ENCODE peak calls at places on chromosome 20, in five cellular contexts. V is HL-60, K is kidney epithelial cell, F is kidney, I is LNCaP clone FGC. Z is an unnamed sample.

GRCh38 chr20:47546184-47547033 is 44.7 kb downstream of the NCOA3 start:
- DNase-seq in V (no peak), F (no peak), K (no peak), I (no peak), Z (no peak)

GRCh38 chr20:3407426-3408250 is at the start of gene DNAAF9:
- DNase-seq in F (peak; percentile 92), I (no peak), K (peak; percentile 42), V (peak; percentile 71), Z (no peak)

GRCh38 chr20:50423758-50424157 is 86.4 kb upstream of the PTPN1 start:
- DNase-seq in V (no peak), I (no peak), K (no peak), F (no peak), Z (no peak)

GRCh38 chr20:47272893-47273590 is 83.5 kb downstream of the ZMYND8 start:
- DNase-seq in V (peak; percentile 59), F (no peak), I (no peak), K (no peak), Z (peak; percentile 67)

GRCh38 chr20:39264506-39265172 is 302.5 kb downstream of the DHX35 start:
- DNase-seq in I (peak; percentile 17), V (peak; percentile 38), F (peak; percentile 76), K (peak; percentile 37), Z (peak; percentile 52)

GRCh38 chr20:52031206-52031573 is 160.4 kb downstream of the ZFP64 start:
- DNase-seq in I (no peak), F (no peak), V (no peak), K (no peak), Z (no peak)

GRCh38 chr20:16530201-16530681 is 43.0 kb downstream of the KIF16B start:
- DNase-seq in F (no peak), V (no peak), K (no peak), I (no peak), Z (peak; percentile 88)

GRCh38 chr20:878511-879307 is 37.4 kb downstream of the ANGPT4 start:
- DNase-seq in F (no peak), V (no peak), K (no peak), I (no peak), Z (no peak)

GRCh38 chr20:33229843-33230242 is 6.0 kb upstream of the BPIFA1 start:
- DNase-seq in K (no peak), V (peak; percentile 93), I (no peak), F (no peak), Z (no peak)

GRCh38 chr20:51569815-51570741 is 27.6 kb upstream of the NFATC2 start:
- DNase-seq in V (no peak), F (no peak), I (no peak), K (no peak), Z (peak; percentile 54)

GRCh38 chr20:38243617-38244016 is 16.9 kb downstream of the KIAA1755 start:
- DNase-seq in F (no peak), K (no peak), I (no peak), V (peak; percentile 89), Z (no peak)

GRCh38 chr20:57996465-57996864 is 232.0 kb downstream of the ANKRD60 start:
- DNase-seq in K (no peak), I (no peak), V (no peak), F (no peak), Z (no peak)

GRCh38 chr20:52230406-52230805 is 38.8 kb upstream of the ZFP64 start:
- DNase-seq in I (no peak), V (no peak), K (peak; percentile 2), F (no peak), Z (no peak)

GRCh38 chr20:45373353-45374100 is 4.6 kb downstream of the TP53TG5 start:
- DNase-seq in F (peak; percentile 95), I (peak; percentile 38), K (no peak), V (peak; percentile 93), Z (peak; percentile 75)

GRCh38 chr20:49964964-49965780 is 17.6 kb upstream of the SNAI1 start:
- DNase-seq in V (peak; percentile 38), K (no peak), F (no peak), I (no peak), Z (no peak)

GRCh38 chr20:41050361-41051019 is 21.9 kb downstream of the TOP1 start:
- DNase-seq in K (no peak), I (no peak), V (no peak), F (no peak), Z (no peak)

GRCh38 chr20:25273046-25273445 is 25.2 kb downstream of the PYGB start:
- DNase-seq in K (no peak), V (no peak), I (no peak), F (peak; percentile 26), Z (no peak)

GRCh38 chr20:42406826-42407225 is 782.9 kb downstream of the PTPRT start:
- DNase-seq in I (no peak), V (no peak), K (no peak), F (no peak), Z (no peak)

GRCh38 chr20:35821807-35822242 is 50.0 kb downstream of the PHF20 start:
- DNase-seq in V (no peak), K (no peak), F (no peak), I (no peak), Z (no peak)

DNA sequence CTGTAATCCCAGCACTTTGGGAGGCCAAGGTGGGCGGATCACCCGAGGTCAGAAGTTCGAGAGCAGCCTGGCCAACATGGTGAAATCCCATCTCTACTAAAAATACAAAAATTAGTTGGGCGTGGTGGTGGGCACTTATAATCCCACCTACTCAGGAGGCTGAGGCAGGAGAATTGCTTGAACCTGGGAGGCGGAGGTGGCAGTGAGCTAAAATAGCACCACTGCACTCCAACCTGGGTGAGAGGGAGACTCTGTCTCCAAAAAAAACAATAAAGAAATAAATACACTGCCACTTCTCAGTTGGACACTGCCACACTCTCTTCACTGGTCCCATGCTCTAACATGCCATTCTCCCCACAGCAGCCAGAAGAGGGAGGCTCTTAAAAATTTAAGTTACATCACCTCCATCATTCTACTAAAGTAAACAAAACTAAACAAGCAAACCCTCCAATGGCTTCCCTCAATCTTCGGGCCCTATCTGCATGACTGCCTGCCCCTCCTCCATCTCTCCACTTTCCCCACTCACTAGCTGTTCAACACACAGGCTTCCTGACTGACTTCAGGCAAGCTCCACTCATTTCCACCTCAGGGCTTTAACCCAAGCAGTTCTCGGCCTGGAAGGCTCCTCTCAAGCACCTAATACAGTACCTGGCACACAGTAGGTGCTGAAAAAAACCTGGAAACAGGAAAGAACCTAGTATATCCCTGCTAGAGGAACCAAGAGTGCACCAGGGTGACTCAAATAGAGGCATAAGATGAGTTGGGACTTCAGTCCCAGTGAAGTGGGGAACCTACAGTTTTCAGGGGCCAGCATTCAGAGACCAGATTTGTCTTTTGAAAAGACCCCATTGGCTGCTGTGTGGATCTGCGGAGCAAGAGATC is 3.0 kb downstream of the AHCY start:
- DNase-seq in F (no peak), I (peak; percentile 56), K (no peak), V (no peak), Z (no peak)
- H3K4me3 ChIP-seq in F (no peak overlapping the region), I (peak overlapping the region; percentile 21), K (no peak overlapping the region), V (no peak overlapping the region), Z (no peak overlapping the region)

GRCh38 chr20:6053776-6054688 is at the start of gene LRRN4:
- DNase-seq in V (no peak), F (peak; percentile 83), I (no peak), K (peak; percentile 94), Z (no peak)
- H3K4me3 ChIP-seq in V (no peak within 1 kb of the TSS), F (no peak within 1 kb of the TSS), I (no peak within 1 kb of the TSS), K (peak within 1 kb of the TSS; percentile 60), Z (no peak within 1 kb of the TSS)

DNA sequence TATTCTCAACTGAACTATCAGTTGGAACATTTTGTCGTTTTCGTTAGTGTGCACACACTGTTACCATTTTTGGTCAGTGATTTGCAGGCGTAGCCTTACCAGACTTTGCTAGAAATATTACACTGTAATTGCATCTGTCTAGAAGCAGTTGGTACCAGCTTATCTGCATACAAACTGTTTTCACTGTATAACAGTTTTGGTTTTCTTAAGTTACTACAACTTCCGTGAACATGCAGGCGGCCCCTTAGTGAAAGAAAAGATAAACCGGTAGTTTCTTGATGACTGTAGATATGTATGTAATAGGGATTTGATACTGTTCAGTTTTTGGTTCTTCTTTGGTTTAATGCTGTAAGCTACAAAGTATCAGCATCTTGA is 1.3 kb downstream of the DSTN start:
- DNase-seq in K (no peak), I (no peak), V (no peak), F (no peak), Z (no peak)
- H3K4me3 ChIP-seq in K (peak overlapping the region; percentile 98), I (peak overlapping the region; percentile 87), V (peak overlapping the region; percentile 95), F (peak overlapping the region; percentile 82), Z (peak overlapping the region; percentile 95)

GRCh38 chr20:22450540-22450939 is 133.8 kb downstream of the FOXA2 start:
- DNase-seq in I (no peak), F (no peak), V (no peak), K (no peak), Z (no peak)

GRCh38 chr20:22449115-22449973 is 135.0 kb downstream of the FOXA2 start:
- DNase-seq in F (no peak), K (no peak), I (no peak), V (no peak), Z (no peak)

GRCh38 chr20:22447448-22447778 is 137.0 kb downstream of the FOXA2 start:
- DNase-seq in F (no peak), I (no peak), K (no peak), V (no peak), Z (no peak)

GRCh38 chr20:22442318-22442717 is 142.1 kb downstream of the FOXA2 start:
- DNase-seq in K (no peak), I (no peak), V (no peak), F (no peak), Z (no peak)

DNA sequence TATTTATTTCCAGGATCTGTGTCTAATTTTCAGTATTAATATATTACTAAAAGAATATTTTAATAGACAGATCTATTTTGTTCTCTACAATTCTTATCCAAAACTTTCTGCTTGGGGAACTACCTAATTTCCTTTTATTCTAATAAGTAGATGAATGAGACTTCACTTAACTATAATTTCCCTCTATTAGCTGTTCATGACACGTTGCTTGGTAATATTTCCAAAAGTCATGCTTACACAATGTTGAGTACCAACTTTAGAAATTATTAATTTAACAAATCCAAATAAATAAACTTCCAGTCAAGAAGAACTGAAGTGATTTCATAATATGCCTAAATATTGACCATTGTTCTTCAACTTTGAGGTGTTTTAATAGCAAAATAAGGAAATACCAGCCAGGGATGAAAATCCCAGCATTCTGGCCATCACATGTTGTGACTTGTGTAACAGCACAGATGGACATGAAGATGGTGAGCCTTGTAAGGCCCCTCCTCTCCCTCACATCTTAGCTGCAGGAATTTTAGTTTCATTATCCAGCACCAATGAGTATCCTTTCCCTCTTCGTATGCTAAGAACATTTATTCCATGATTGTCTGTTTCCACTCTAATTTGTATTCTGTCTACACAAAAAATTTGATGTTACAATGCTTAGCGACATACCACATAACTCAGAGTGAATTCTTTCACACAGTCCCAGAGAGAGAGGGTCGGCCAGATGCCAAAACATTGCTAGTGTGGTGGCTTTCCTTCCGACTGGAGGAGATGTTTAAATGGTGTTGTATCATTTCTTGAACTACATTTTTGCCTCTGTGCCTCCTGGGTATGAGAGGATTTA is 137.5 kb downstream of the FOXA2 start:
- DNase-seq in V (no peak), K (no peak), I (no peak), F (no peak), Z (no peak)
- H3K4me3 ChIP-seq in V (no peak overlapping the region), K (no peak overlapping the region), I (no peak overlapping the region), F (no peak overlapping the region), Z (no peak overlapping the region)

DNA sequence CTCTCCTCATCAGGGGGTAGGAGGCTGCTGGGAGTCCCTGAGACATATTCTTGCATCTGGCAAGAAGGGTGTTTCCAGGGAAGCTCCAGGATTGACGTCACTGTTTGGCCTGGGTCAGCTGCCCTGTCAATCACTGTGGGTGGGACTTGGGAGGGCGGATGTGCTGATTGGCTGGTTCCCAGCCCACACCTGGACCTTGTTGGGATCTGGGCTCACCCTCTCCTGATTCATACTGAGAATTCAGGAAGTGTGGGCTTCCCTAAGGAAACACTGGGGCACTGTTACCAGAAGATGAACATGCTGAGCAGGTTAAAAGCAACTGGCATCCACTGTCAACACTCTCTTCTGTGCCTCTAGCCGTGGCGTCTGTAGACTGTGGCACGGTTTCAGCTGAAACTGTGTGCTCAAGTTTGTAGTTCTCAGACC is 36.5 kb downstream of the CDH26 start:
- DNase-seq in K (no peak), F (no peak), V (no peak), I (peak; percentile 61), Z (no peak)
- H3K4me3 ChIP-seq in K (no peak overlapping the region), F (no peak overlapping the region), V (no peak overlapping the region), I (no peak overlapping the region), Z (no peak overlapping the region)

GRCh38 chr20:62860391-62860923 is 1.2 kb downstream of the TCFL5 start:
- DNase-seq in I (no peak), K (no peak), F (no peak), V (no peak), Z (no peak)
- H3K4me3 ChIP-seq in I (peak overlapping the region; percentile 53), K (peak overlapping the region; percentile 29), F (peak overlapping the region; percentile 43), V (peak overlapping the region; percentile 50), Z (peak overlapping the region; percentile 66)